ENCODE peak calls at places on chromosome 1, in eight cellular contexts. P, Y, L, R, O, J, U and N are unnamed samples.

GRCh38 chr1:74571875-74572274 is 59.5 kb upstream of the LRRC53 start:
- DNase-seq in R (no peak), O (no peak), J (no peak), L (no peak), U (no peak), P (no peak), Y (no peak), N (no peak)

GRCh38 chr1:15727866-15728534 is 8.1 kb upstream of the SLC25A34 start:
- DNase-seq in R (no peak), L (no peak), J (no peak), P (no peak), O (no peak), Y (no peak), U (no peak), N (no peak)

GRCh38 chr1:205593532-205593931 is 38.3 kb downstream of the ELK4 start:
- DNase-seq in J (no peak), L (no peak), P (peak), R (no peak), Y (no peak), O (no peak), U (no peak), N (no peak)

GRCh38 chr1:24991242-24992037 is 61.4 kb upstream of the RUNX3 start:
- DNase-seq in J (no peak), P (no peak), Y (no peak), L (no peak), O (no peak), R (no peak), U (no peak), N (no peak)

GRCh38 chr1:47782414-47783165 is 214.6 kb downstream of the TRABD2B start:
- DNase-seq in R (no peak), L (no peak), P (no peak), J (no peak), Y (no peak), U (no peak), O (no peak), N (no peak)

GRCh38 chr1:59156526-59157196 is 140.2 kb upstream of the FGGY start:
- DNase-seq in O (no peak), Y (no peak), R (no peak), J (peak), U (no peak), L (no peak), P (no peak), N (no peak)

GRCh38 chr1:8055973-8056372 is 29.9 kb upstream of the ERRFI1 start:
- DNase-seq in O (no peak), Y (no peak), P (no peak), J (peak), L (peak), U (no peak), R (peak), N (no peak)

GRCh38 chr1:234732260-234732659 is 122.3 kb upstream of the IRF2BP2 start:
- DNase-seq in O (no peak), J (no peak), P (no peak), L (no peak), R (no peak), U (no peak), Y (no peak), N (no peak)

GRCh38 chr1:11730429-11730861 is 5.5 kb upstream of the AGTRAP start:
- DNase-seq in J (no peak), L (peak), Y (no peak), R (peak), O (no peak), P (no peak), U (no peak), N (no peak)

GRCh38 chr1:172581273-172581672 is 48.3 kb downstream of the SUCO start:
- DNase-seq in O (no peak), J (no peak), Y (no peak), R (no peak), L (no peak), P (no peak), U (no peak), N (no peak)

GRCh38 chr1:150012611-150013010 is 2.1 kb upstream of the OTUD7B start:
- DNase-seq in J (no peak), U (no peak), P (no peak), Y (no peak), R (peak), O (no peak), L (no peak), N (no peak)

GRCh38 chr1:192225713-192226112 is 67.5 kb downstream of the RGS18 start:
- DNase-seq in Y (no peak), J (no peak), L (peak), P (no peak), U (no peak), O (no peak), R (peak), N (peak)

GRCh38 chr1:4121293-4121684 is 221.2 kb upstream of the C1orf174 start:
- DNase-seq in R (no peak), L (no peak), J (no peak), U (no peak), P (no peak), Y (no peak), O (no peak), N (no peak)

GRCh38 chr1:184056921-184057496 is 5.5 kb downstream of the TSEN15 start:
- DNase-seq in L (peak), O (no peak), P (no peak), J (peak), U (no peak), Y (no peak), R (peak), N (no peak)

GRCh38 chr1:227793948-227794812 is 21.3 kb upstream of the PRSS38 start:
- DNase-seq in Y (peak), O (peak), L (peak), J (no peak), U (peak), P (no peak), R (peak), N (peak)

GRCh38 chr1:227793079-227793947 is 22.2 kb upstream of the PRSS38 start:
- DNase-seq in J (no peak), O (no peak), R (no peak), L (peak), P (no peak), Y (no peak), U (no peak), N (no peak)

GRCh38 chr1:227796359-227796915 is 19.0 kb upstream of the PRSS38 start:
- DNase-seq in J (no peak), O (no peak), U (no peak), L (no peak), R (no peak), P (no peak), Y (no peak), N (no peak)

GRCh38 chr1:227795732-227796131 is 19.7 kb upstream of the PRSS38 start:
- DNase-seq in J (no peak), L (no peak), Y (no peak), R (no peak), U (no peak), O (no peak), P (no peak), N (no peak)

DNA sequence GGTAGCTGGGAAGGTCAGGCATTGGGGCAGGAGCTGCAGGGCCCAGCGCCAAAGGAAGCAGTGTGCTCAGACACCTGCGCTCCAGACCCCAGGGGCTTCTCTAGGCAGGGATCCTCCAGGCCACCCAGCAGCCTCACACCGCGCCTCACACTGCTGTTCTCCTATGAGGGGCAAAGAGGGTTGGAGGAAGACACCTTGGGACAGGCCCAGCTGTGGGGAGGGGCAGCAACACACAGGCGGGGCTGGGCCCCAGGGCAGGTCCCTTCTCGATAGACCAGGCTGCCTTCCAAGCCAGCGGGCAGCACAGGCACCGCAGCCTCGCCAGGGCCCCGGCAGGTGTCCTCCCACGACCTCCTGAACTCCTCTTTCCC is 20.7 kb upstream of the PRSS38 start:
- DNase-seq in R (no peak), P (no peak), Y (no peak), U (no peak), J (no peak), O (no peak), L (no peak), N (no peak)
- H3K4me3 ChIP-seq in R (peak), P (no peak), Y (no peak), U (no peak), J (no peak), O (no peak), L (no peak), N (peak)

DNA sequence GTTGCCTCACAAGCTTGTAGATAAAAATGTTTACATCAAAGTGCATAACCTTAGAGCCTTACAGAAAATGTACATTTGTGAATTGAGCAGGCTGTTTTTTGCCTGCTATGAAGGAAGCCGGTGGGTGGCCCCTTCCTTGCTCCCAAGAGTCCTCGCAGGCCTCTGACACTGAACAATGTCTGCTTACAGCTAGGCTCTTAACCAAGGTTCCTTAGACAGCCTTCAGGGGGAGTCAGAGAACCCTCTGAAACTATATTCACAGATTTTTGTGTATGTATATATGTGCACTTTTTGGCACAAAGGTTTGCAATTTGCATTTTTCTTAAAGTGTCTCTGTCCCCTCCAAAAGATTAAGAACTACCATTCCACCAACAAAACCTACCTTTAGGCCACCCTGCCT is 282.6 kb downstream of the BARHL2 start:
- DNase-seq in Y (no peak), U (no peak), L (no peak), P (no peak), O (no peak), J (peak), R (no peak), N (no peak)
- TF ChIP-seq CTCF in Y (peak), U (no peak), L (no peak), P (peak), O (peak), J (no peak), R (peak), N (no peak)

GRCh38 chr1:190583862-190584261 is 106.2 kb upstream of the BRINP3 start:
- DNase-seq in J (no peak), R (no peak), L (no peak), Y (no peak), U (no peak), P (no peak), O (no peak), N (no peak)
- H3K4me3 ChIP-seq in J (no peak), R (no peak), L (no peak), Y (no peak), U (no peak), P (no peak), O (no peak), N (no peak)

DNA sequence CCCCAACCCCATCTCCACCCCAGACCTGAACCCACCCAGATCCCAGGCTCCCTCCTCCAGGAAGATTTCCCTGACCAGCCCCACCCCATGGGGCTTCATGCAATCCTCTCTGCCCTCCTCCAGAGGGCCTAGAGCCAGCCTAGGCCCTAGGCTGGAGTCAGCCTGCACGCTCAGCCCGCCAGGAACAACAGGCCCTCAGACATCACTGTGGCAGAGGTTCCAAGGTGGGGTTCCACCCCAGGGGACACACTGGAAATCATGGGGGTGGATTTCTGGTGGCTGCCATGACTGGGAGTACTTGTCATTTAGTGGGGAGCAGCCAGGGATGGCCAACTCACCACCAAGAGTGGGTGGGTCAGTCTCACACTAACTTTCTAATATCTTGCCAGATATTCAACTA is 122.0 kb downstream of the GLIS1 start:
- DNase-seq in P (no peak), L (no peak), O (no peak), R (no peak), Y (no peak), J (no peak), U (no peak), N (no peak)
- TF ChIP-seq CTCF in P (no peak), L (peak), O (peak), R (no peak), Y (peak), J (no peak), U (no peak), N (peak)

GRCh38 chr1:2416403-2416802 is 4.0 kb upstream of the PEX10 start:
- DNase-seq in U (no peak), L (no peak), P (no peak), J (no peak), R (no peak), O (no peak), Y (no peak), N (no peak)

GRCh38 chr1:2415337-2415736 is 3.0 kb upstream of the PEX10 start:
- DNase-seq in P (no peak), R (no peak), J (no peak), U (no peak), L (no peak), O (no peak), Y (no peak), N (no peak)

GRCh38 chr1:2417083-2417832 is 4.9 kb upstream of the PEX10 start:
- DNase-seq in L (no peak), U (no peak), J (no peak), O (no peak), P (no peak), R (no peak), Y (no peak), N (no peak)

GRCh38 chr1:2414297-2414958 is 2.1 kb upstream of the PEX10 start:
- DNase-seq in L (peak), U (peak), Y (no peak), O (peak), J (peak), P (peak), R (peak), N (no peak)

DNA sequence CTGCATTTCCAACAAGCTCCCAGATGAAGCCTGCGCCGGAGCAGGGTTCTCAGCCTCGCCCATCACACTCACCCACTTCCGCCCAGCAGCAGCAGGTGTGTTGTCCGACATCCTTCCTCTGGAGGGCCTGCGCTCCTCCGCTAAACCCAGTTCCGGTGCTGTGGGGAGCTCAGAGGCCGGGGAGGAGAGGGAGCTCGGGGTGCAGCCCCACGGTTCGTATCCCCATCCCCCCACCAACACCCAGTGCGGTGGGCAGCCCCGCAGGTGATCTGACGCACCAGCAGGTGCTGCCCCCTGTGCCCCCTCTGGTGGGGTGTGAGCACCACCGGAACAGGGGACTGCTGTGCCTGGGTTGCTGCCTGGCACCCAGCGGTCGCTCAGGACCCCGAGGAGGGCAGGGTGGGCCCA is 3.4 kb upstream of the PEX10 start:
- DNase-seq in P (no peak), Y (no peak), U (no peak), J (no peak), L (no peak), R (no peak), O (no peak), N (no peak)
- H3K4me3 ChIP-seq in P (peak), Y (no peak), U (no peak), J (no peak), L (no peak), R (no peak), O (no peak), N (no peak)